ENCODE peak calls at places on chromosomes 13 and 19, in nine cellular contexts. O, K, D, Z, Q, J, E, I and T are unnamed samples.

GRCh38 chr13:31972453-31972852 is 59.1 kb upstream of the FRY start:
- DNase-seq in O (no peak), K (no peak), D (no peak), Z (no peak), Q (no peak), J (no peak), E (no peak), I (no peak), T (no peak)

GRCh38 chr19:10928563-10929401 is at the start of the genes TIMM29 and YIPF2:
- DNase-seq in O (peak), K (peak), D (peak), Z (peak), Q (peak), J (peak), E (peak), I (peak), T (peak)

GRCh38 chr13:76735641-76736040 is 150.6 kb downstream of the KCTD12 start:
- DNase-seq in O (no peak), K (no peak), D (no peak), Z (no peak), Q (no peak), J (no peak), E (no peak), I (no peak), T (no peak)

GRCh38 chr19:14699641-14700040 is 9.8 kb downstream of the ZNF333 start:
- DNase-seq in O (no peak), K (no peak), D (no peak), Z (no peak), Q (no peak), J (no peak), E (no peak), I (no peak), T (no peak)

GRCh38 chr13:30464496-30465351 is 1.0 kb downstream of the HMGB1 start:
- DNase-seq in O (peak), K (peak), D (peak), Z (peak), Q (peak), J (peak), E (peak), I (peak), T (peak)

GRCh38 chr13:74661851-74662250 is 527.6 kb upstream of the KLF12 start:
- DNase-seq in O (no peak), K (no peak), D (no peak), Z (no peak), Q (no peak), J (no peak), E (no peak), I (no peak), T (no peak)

GRCh38 chr19:48575931-48576622 is 24.1 kb downstream of the SULT2B1 start:
- DNase-seq in O (no peak), K (no peak), D (no peak), Z (no peak), Q (no peak), J (no peak), E (no peak), I (no peak), T (no peak)

GRCh38 chr19:7751157-7751783 is 3.9 kb upstream of the CD209 start:
- DNase-seq in O (no peak), K (peak), D (no peak), Z (no peak), Q (no peak), J (no peak), E (no peak), I (no peak), T (peak)

GRCh38 chr19:39995794-39996193 is 1.1 kb upstream of the ZNF546 start:
- DNase-seq in O (no peak), K (no peak), D (no peak), Z (no peak), Q (no peak), J (no peak), E (no peak), I (no peak), T (no peak)

GRCh38 chr19:30696514-30696913 is 324.3 kb downstream of the ZNF536 start:
- DNase-seq in O (peak), K (peak), D (no peak), Z (no peak), Q (no peak), J (no peak), E (no peak), I (no peak), T (peak)